ENCODE peak calls at places on chromosomes 7 and 10, in five cellular contexts. N is CD8-positive, alpha-beta T cell; J is kidney; K is cardiac muscle cell; B is hepatocyte. M is an unnamed sample.

GRCh38 chr7:151611878-151612277 is 92.2 kb upstream of the RHEB start:
- DNase-seq in N (no peak), J (no peak), K (no peak), B (no peak), M (no peak)

GRCh38 chr7:2034291-2035201 is 198.2 kb downstream of the MAD1L1 start:
- DNase-seq in N (no peak), J (peak; percentile 22), K (no peak), B (no peak), M (no peak)

GRCh38 chr7:41700044-41700471 is 2.8 kb downstream of the INHBA start:
- DNase-seq in N (no peak), J (no peak), K (peak; percentile 25), B (no peak), M (no peak)

GRCh38 chr10:9608592-9608991 is 1409.1 kb upstream of the CELF2 start:
- DNase-seq in N (no peak), J (no peak), K (peak; percentile 50), B (peak; percentile 32), M (no peak)

GRCh38 chr10:33334170-33334838 is at the start of gene NRP1:
- DNase-seq in N (no peak), J (peak; percentile 71), K (peak; percentile 29), B (peak; percentile 47), M (no peak)

GRCh38 chr10:4984971-4985594 is 18.6 kb downstream of the AKR1C2 start:
- DNase-seq in N (no peak), J (peak; percentile 59), K (peak; percentile 36), B (no peak), M (no peak)

GRCh38 chr7:56287429-56288138 is 171.4 kb upstream of the NUPR2 start:
- DNase-seq in N (no peak), J (no peak), K (no peak), B (no peak), M (no peak)

GRCh38 chr10:95693331-95693667 is 428 bp downstream of the TCTN3 start:
- DNase-seq in N (no peak), J (no peak), K (no peak), B (peak; percentile 11), M (no peak)

GRCh38 chr10:97991875-97992274 is 38.5 kb downstream of the CRTAC1 start:
- DNase-seq in N (no peak), J (no peak), K (peak; percentile 48), B (peak; percentile 68), M (no peak)

GRCh38 chr10:33859319-33860022 is 525.0 kb upstream of the NRP1 start:
- DNase-seq in N (no peak), J (no peak), K (no peak), B (no peak), M (no peak)

GRCh38 chr7:12296051-12296570 is 85.0 kb downstream of the TMEM106B start:
- DNase-seq in N (no peak), J (no peak), K (no peak), B (no peak), M (no peak)

GRCh38 chr10:128468462-128468861 is 342.2 kb upstream of the MKI67 start:
- DNase-seq in N (no peak), J (no peak), K (no peak), B (no peak), M (no peak)

GRCh38 chr10:75111906-75112703 is 649 bp downstream of the SAMD8 start:
- DNase-seq in N (no peak), J (peak; percentile 85), K (peak; percentile 64), B (peak; percentile 69), M (peak; percentile 15)

GRCh38 chr10:121311812-121312443 is 286.3 kb downstream of the FGFR2 start:
- DNase-seq in N (no peak), J (no peak), K (no peak), B (no peak), M (no peak)

GRCh38 chr7:101854084-101854865 is 36.8 kb downstream of the CUX1 start:
- DNase-seq in N (no peak), J (no peak), K (no peak), B (no peak), M (no peak)

GRCh38 chr10:99466632-99467031 is 36.2 kb upstream of the GOT1 start:
- DNase-seq in N (no peak), J (no peak), K (peak; percentile 7), B (no peak), M (no peak)

GRCh38 chr7:44759246-44759645 is 10.6 kb downstream of the ZMIZ2 start:
- DNase-seq in N (no peak), J (no peak), K (no peak), B (no peak), M (no peak)

GRCh38 chr7:119783799-119784198 is 489.2 kb upstream of the KCND2 start:
- DNase-seq in N (no peak), J (no peak), K (peak; percentile 68), B (peak; percentile 20), M (no peak)

GRCh38 chr10:133393401-133394063 is 425 bp upstream of the MTG1 start:
- DNase-seq in N (no peak), J (peak; percentile 53), K (peak; percentile 9), B (no peak), M (no peak)

GRCh38 chr10:122323941-122324675 is 50.4 kb upstream of the PLEKHA1 start:
- DNase-seq in N (no peak), J (no peak), K (peak; percentile 33), B (no peak), M (no peak)

GRCh38 chr10:129945941-129946760 is 17.9 kb downstream of the EBF3 start:
- DNase-seq in N (no peak), J (no peak), K (peak; percentile 90), B (no peak), M (no peak)

GRCh38 chr7:70637726-70638125 is 494.2 kb upstream of the GALNT17 start:
- DNase-seq in N (no peak), J (no peak), K (no peak), B (no peak), M (no peak)

GRCh38 chr10:51074238-51075028 is at the start of gene PRKG1:
- DNase-seq in N (no peak), J (peak; percentile 92), K (peak; percentile 85), B (peak; percentile 77), M (peak; percentile 67)

GRCh38 chr10:50917486-50917885 is 32.1 kb upstream of the A1CF start:
- DNase-seq in N (no peak), J (no peak), K (peak; percentile 69), B (no peak), M (peak; percentile 15)

GRCh38 chr10:107075117-107075516 is 89.4 kb downstream of the SORCS1 start:
- DNase-seq in N (no peak), J (no peak), K (no peak), B (no peak), M (no peak)

GRCh38 chr10:35223016-35223415 is 96.4 kb downstream of the CREM start:
- DNase-seq in N (no peak), J (no peak), K (no peak), B (no peak), M (no peak)
- TF ChIP-seq CTCF in N (no peak), J (no peak), K (no peak), B (no peak), M (no peak)

GRCh38 chr7:30911133-30911532 is 520 bp upstream of the AQP1 start:
- DNase-seq in N (no peak), J (no peak), K (no peak), B (no peak), M (no peak)
- H3K4me3 ChIP-seq in N (no peak overlapping the region), J (no peak overlapping the region), K (no peak overlapping the region), B (no peak overlapping the region), M (no peak overlapping the region)

DNA sequence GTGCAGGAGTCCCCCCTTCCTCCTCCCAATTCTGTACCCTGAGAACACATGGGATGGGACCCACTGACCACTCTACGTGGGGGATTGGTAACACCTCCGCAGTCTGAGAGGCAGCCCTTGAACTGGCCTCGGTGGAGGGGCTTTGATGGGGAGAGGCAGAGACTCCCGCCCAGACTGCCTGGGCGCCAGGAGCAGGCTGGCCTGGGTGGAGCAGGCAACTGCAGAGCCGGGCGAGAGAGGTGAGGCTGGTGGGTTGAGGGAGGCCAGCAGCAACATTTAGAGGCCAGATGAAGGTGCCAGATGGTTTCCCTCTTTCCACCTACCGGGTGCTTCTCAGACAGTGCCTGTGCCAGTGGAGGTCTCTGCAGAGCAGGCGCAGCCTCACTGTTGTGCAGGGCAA is 30.7 kb upstream of the ZNF467 start:
- DNase-seq in N (no peak), J (no peak), K (no peak), B (no peak), M (no peak)
- H3K27ac ChIP-seq in N (no peak overlapping the region), J (no peak overlapping the region), K (no peak overlapping the region), B (no peak overlapping the region), M (no peak overlapping the region)

GRCh38 chr7:130069978-130070899 is at the start of gene KLHDC10:
- DNase-seq in N (peak; percentile 89), J (peak; percentile 98), K (peak; percentile 99), B (peak; percentile 98), M (peak; percentile 98)

GRCh38 chr7:130069179-130069977 is 956 bp upstream of the KLHDC10 start:
- DNase-seq in N (no peak), J (no peak), K (no peak), B (no peak), M (no peak)

GRCh38 chr7:130071701-130072622 is 1.6 kb downstream of the KLHDC10 start:
- DNase-seq in N (peak; percentile 22), J (no peak), K (peak; percentile 92), B (peak; percentile 88), M (peak; percentile 80)

GRCh38 chr7:130065500-130066152 is 4.7 kb upstream of the KLHDC10 start:
- DNase-seq in N (no peak), J (no peak), K (peak; percentile 26), B (no peak), M (no peak)

GRCh38 chr7:130070900-130071622 is 727 bp downstream of the KLHDC10 start:
- DNase-seq in N (no peak), J (no peak), K (peak; percentile 45), B (peak; percentile 19), M (no peak)
- TF ChIP-seq CTCF in N (no peak), J (no peak), K (no peak), B (no peak), M (no peak)

DNA sequence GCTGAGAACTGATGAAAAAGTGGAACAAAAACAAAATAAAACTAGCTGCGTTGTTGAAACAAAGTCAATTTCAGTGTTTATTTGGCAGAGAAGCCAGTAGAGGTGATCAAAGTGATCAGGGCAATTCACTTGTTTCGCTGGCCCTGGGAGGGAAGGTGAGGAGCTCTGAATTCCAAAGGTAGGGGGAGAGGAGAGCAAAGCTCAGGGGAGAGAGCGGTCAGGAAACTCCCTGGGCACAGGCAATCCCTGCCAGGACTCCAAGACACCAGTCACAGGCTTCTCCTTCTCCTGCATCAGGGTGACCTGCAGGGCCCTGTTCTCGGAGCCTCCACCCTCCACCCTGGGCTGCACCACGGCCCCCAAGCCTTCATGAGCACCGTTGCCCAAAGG is 6.8 kb upstream of the KIAA1217 start:
- DNase-seq in N (no peak), J (peak; percentile 72), K (no peak), B (peak; percentile 59), M (no peak)
- H3K4me3 ChIP-seq in N (no peak overlapping the region), J (no peak overlapping the region), K (no peak overlapping the region), B (no peak overlapping the region), M (no peak overlapping the region)

GRCh38 chr10:24382979-24383663 is 174.2 kb downstream of the KIAA1217 start:
- DNase-seq in N (no peak), J (no peak), K (peak; percentile 60), B (peak; percentile 65), M (no peak)
- H3K27ac ChIP-seq in N (no peak overlapping the region), J (peak overlapping the region; percentile 44), K (no peak overlapping the region), B (peak overlapping the region; percentile 91), M (peak overlapping the region; percentile 52)

M was measured in AG04450.